ENCODE peak calls at places on chromosomes 3 and 15, in eight cellular contexts. One of them, this sample, is unnamed.

GRCh38 chr3:150925751-150926201 is 20.5 kb upstream of the MINDY4B start:
- DNase-seq in CD4-positive, alpha-beta T cell: peak
- DNase-seq in activated naive CD8-positive, alpha-beta T cell treated with anti-CD3 and anti-CD28 coated beads, Interleukin-2, amount 50 U/mL, for 24 hours: peak
- DNase-seq in HTR-8/SVneo: peak
- DNase-seq in neuronal stem cell: peak
- DNase-seq in Calu3: peak
- DNase-seq in memory B cell: peak
- DNase-seq in NCI-H510A treated with DMSO at 0.1 percent for 48 hours: peak
- DNase-seq in this sample: peak

GRCh38 chr3:82259994-82260393 is 498.5 kb upstream of the GBE1 start:
- DNase-seq in CD4-positive, alpha-beta T cell: no peak
- DNase-seq in HTR-8/SVneo: no peak
- DNase-seq in neuronal stem cell: no peak
- DNase-seq in activated naive CD8-positive, alpha-beta T cell treated with anti-CD3 and anti-CD28 coated beads, Interleukin-2, amount 50 U/mL, for 24 hours: no peak
- DNase-seq in Calu3: no peak
- DNase-seq in NCI-H510A treated with DMSO at 0.1 percent for 48 hours: no peak
- DNase-seq in memory B cell: no peak
- DNase-seq in this sample: no peak

GRCh38 chr15:71131601-71132357 is 16.5 kb downstream of the THSD4 start:
- DNase-seq in neuronal stem cell: no peak
- DNase-seq in NCI-H510A treated with DMSO at 0.1 percent for 48 hours: no peak
- DNase-seq in Calu3: no peak
- DNase-seq in memory B cell: no peak
- DNase-seq in HTR-8/SVneo: no peak
- DNase-seq in activated naive CD8-positive, alpha-beta T cell treated with anti-CD3 and anti-CD28 coated beads, Interleukin-2, amount 50 U/mL, for 24 hours: no peak
- DNase-seq in CD4-positive, alpha-beta T cell: no peak
- DNase-seq in this sample: no peak

GRCh38 chr3:14698601-14699244 is 23.8 kb downstream of the C3orf20 start:
- DNase-seq in NCI-H510A treated with DMSO at 0.1 percent for 48 hours: no peak
- DNase-seq in neuronal stem cell: no peak
- DNase-seq in HTR-8/SVneo: no peak
- DNase-seq in Calu3: no peak
- DNase-seq in activated naive CD8-positive, alpha-beta T cell treated with anti-CD3 and anti-CD28 coated beads, Interleukin-2, amount 50 U/mL, for 24 hours: no peak
- DNase-seq in memory B cell: no peak
- DNase-seq in CD4-positive, alpha-beta T cell: no peak
- DNase-seq in this sample: no peak

GRCh38 chr3:169769287-169770181 is at the start of gene ACTRT3:
- DNase-seq in memory B cell: peak
- DNase-seq in Calu3: peak
- DNase-seq in CD4-positive, alpha-beta T cell: peak
- DNase-seq in NCI-H510A treated with DMSO at 0.1 percent for 48 hours: peak
- DNase-seq in activated naive CD8-positive, alpha-beta T cell treated with anti-CD3 and anti-CD28 coated beads, Interleukin-2, amount 50 U/mL, for 24 hours: peak
- DNase-seq in neuronal stem cell: peak
- DNase-seq in HTR-8/SVneo: no peak
- DNase-seq in this sample: peak

GRCh38 chr3:73868688-73869315 is 244.1 kb upstream of the PDZRN3 start:
- DNase-seq in NCI-H510A treated with DMSO at 0.1 percent for 48 hours: peak
- DNase-seq in memory B cell: no peak
- DNase-seq in activated naive CD8-positive, alpha-beta T cell treated with anti-CD3 and anti-CD28 coated beads, Interleukin-2, amount 50 U/mL, for 24 hours: no peak
- DNase-seq in neuronal stem cell: peak
- DNase-seq in Calu3: peak
- DNase-seq in HTR-8/SVneo: peak
- DNase-seq in CD4-positive, alpha-beta T cell: no peak
- DNase-seq in this sample: peak

GRCh38 chr15:31128919-31129768 is 27.6 kb upstream of the TRPM1 start:
- DNase-seq in neuronal stem cell: peak
- DNase-seq in Calu3: peak
- DNase-seq in activated naive CD8-positive, alpha-beta T cell treated with anti-CD3 and anti-CD28 coated beads, Interleukin-2, amount 50 U/mL, for 24 hours: peak
- DNase-seq in HTR-8/SVneo: peak
- DNase-seq in CD4-positive, alpha-beta T cell: peak
- DNase-seq in NCI-H510A treated with DMSO at 0.1 percent for 48 hours: peak
- DNase-seq in memory B cell: peak
- DNase-seq in this sample: peak

GRCh38 chr15:74913041-74913440 is 6.4 kb upstream of the FAM219B start:
- DNase-seq in CD4-positive, alpha-beta T cell: no peak
- DNase-seq in activated naive CD8-positive, alpha-beta T cell treated with anti-CD3 and anti-CD28 coated beads, Interleukin-2, amount 50 U/mL, for 24 hours: no peak
- DNase-seq in neuronal stem cell: no peak
- DNase-seq in Calu3: no peak
- DNase-seq in NCI-H510A treated with DMSO at 0.1 percent for 48 hours: no peak
- DNase-seq in HTR-8/SVneo: no peak
- DNase-seq in memory B cell: no peak
- DNase-seq in this sample: no peak

GRCh38 chr3:5058463-5058862 is 63.6 kb upstream of the ARL8B start:
- DNase-seq in Calu3: no peak
- DNase-seq in NCI-H510A treated with DMSO at 0.1 percent for 48 hours: no peak
- DNase-seq in neuronal stem cell: no peak
- DNase-seq in CD4-positive, alpha-beta T cell: no peak
- DNase-seq in activated naive CD8-positive, alpha-beta T cell treated with anti-CD3 and anti-CD28 coated beads, Interleukin-2, amount 50 U/mL, for 24 hours: no peak
- DNase-seq in HTR-8/SVneo: no peak
- DNase-seq in memory B cell: no peak
- DNase-seq in this sample: no peak

GRCh38 chr3:69719292-69719691 is 20.0 kb upstream of the MITF start:
- DNase-seq in activated naive CD8-positive, alpha-beta T cell treated with anti-CD3 and anti-CD28 coated beads, Interleukin-2, amount 50 U/mL, for 24 hours: no peak
- DNase-seq in Calu3: no peak
- DNase-seq in memory B cell: no peak
- DNase-seq in NCI-H510A treated with DMSO at 0.1 percent for 48 hours: no peak
- DNase-seq in neuronal stem cell: no peak
- DNase-seq in HTR-8/SVneo: no peak
- DNase-seq in CD4-positive, alpha-beta T cell: no peak
- DNase-seq in this sample: no peak

GRCh38 chr15:69812881-69813280 is 284.8 kb downstream of the TLE3 start:
- DNase-seq in HTR-8/SVneo: no peak
- DNase-seq in CD4-positive, alpha-beta T cell: no peak
- DNase-seq in activated naive CD8-positive, alpha-beta T cell treated with anti-CD3 and anti-CD28 coated beads, Interleukin-2, amount 50 U/mL, for 24 hours: no peak
- DNase-seq in neuronal stem cell: no peak
- DNase-seq in Calu3: no peak
- DNase-seq in memory B cell: no peak
- DNase-seq in NCI-H510A treated with DMSO at 0.1 percent for 48 hours: no peak
- DNase-seq in this sample: no peak

GRCh38 chr3:149317072-149317471 is 16.4 kb downstream of the TM4SF18 start:
- DNase-seq in activated naive CD8-positive, alpha-beta T cell treated with anti-CD3 and anti-CD28 coated beads, Interleukin-2, amount 50 U/mL, for 24 hours: no peak
- DNase-seq in memory B cell: no peak
- DNase-seq in neuronal stem cell: no peak
- DNase-seq in NCI-H510A treated with DMSO at 0.1 percent for 48 hours: no peak
- DNase-seq in HTR-8/SVneo: no peak
- DNase-seq in Calu3: no peak
- DNase-seq in CD4-positive, alpha-beta T cell: no peak
- DNase-seq in this sample: no peak

GRCh38 chr3:58353722-58354553 is 21.2 kb downstream of the PXK start:
- DNase-seq in memory B cell: no peak
- DNase-seq in neuronal stem cell: no peak
- DNase-seq in activated naive CD8-positive, alpha-beta T cell treated with anti-CD3 and anti-CD28 coated beads, Interleukin-2, amount 50 U/mL, for 24 hours: no peak
- DNase-seq in CD4-positive, alpha-beta T cell: no peak
- DNase-seq in HTR-8/SVneo: no peak
- DNase-seq in Calu3: no peak
- DNase-seq in NCI-H510A treated with DMSO at 0.1 percent for 48 hours: no peak
- DNase-seq in this sample: no peak

GRCh38 chr15:62928242-62928995 is 114.1 kb upstream of the TPM1 start:
- DNase-seq in HTR-8/SVneo: peak
- DNase-seq in memory B cell: no peak
- DNase-seq in NCI-H510A treated with DMSO at 0.1 percent for 48 hours: no peak
- DNase-seq in Calu3: peak
- DNase-seq in CD4-positive, alpha-beta T cell: no peak
- DNase-seq in activated naive CD8-positive, alpha-beta T cell treated with anti-CD3 and anti-CD28 coated beads, Interleukin-2, amount 50 U/mL, for 24 hours: no peak
- DNase-seq in neuronal stem cell: no peak
- DNase-seq in this sample: no peak

GRCh38 chr3:175898194-175898593 is 1039.1 kb downstream of the NAALADL2 start:
- DNase-seq in HTR-8/SVneo: no peak
- DNase-seq in NCI-H510A treated with DMSO at 0.1 percent for 48 hours: no peak
- DNase-seq in activated naive CD8-positive, alpha-beta T cell treated with anti-CD3 and anti-CD28 coated beads, Interleukin-2, amount 50 U/mL, for 24 hours: no peak
- DNase-seq in neuronal stem cell: no peak
- DNase-seq in Calu3: no peak
- DNase-seq in memory B cell: no peak
- DNase-seq in CD4-positive, alpha-beta T cell: no peak
- DNase-seq in this sample: no peak

GRCh38 chr3:11391930-11392688 is 119.9 kb downstream of the ATG7 start:
- DNase-seq in CD4-positive, alpha-beta T cell: no peak
- DNase-seq in HTR-8/SVneo: peak
- DNase-seq in NCI-H510A treated with DMSO at 0.1 percent for 48 hours: no peak
- DNase-seq in memory B cell: no peak
- DNase-seq in Calu3: no peak
- DNase-seq in neuronal stem cell: no peak
- DNase-seq in activated naive CD8-positive, alpha-beta T cell treated with anti-CD3 and anti-CD28 coated beads, Interleukin-2, amount 50 U/mL, for 24 hours: no peak
- DNase-seq in this sample: no peak

GRCh38 chr3:130925628-130926027 is 31.7 kb downstream of the ATP2C1 start:
- DNase-seq in HTR-8/SVneo: no peak
- DNase-seq in Calu3: peak
- DNase-seq in memory B cell: no peak
- DNase-seq in neuronal stem cell: no peak
- DNase-seq in CD4-positive, alpha-beta T cell: no peak
- DNase-seq in activated naive CD8-positive, alpha-beta T cell treated with anti-CD3 and anti-CD28 coated beads, Interleukin-2, amount 50 U/mL, for 24 hours: peak
- DNase-seq in NCI-H510A treated with DMSO at 0.1 percent for 48 hours: no peak
- DNase-seq in this sample: no peak

GRCh38 chr15:35603298-35603697 is 57.3 kb upstream of the DPH6 start:
- DNase-seq in neuronal stem cell: no peak
- DNase-seq in Calu3: no peak
- DNase-seq in CD4-positive, alpha-beta T cell: no peak
- DNase-seq in activated naive CD8-positive, alpha-beta T cell treated with anti-CD3 and anti-CD28 coated beads, Interleukin-2, amount 50 U/mL, for 24 hours: no peak
- DNase-seq in NCI-H510A treated with DMSO at 0.1 percent for 48 hours: no peak
- DNase-seq in HTR-8/SVneo: no peak
- DNase-seq in memory B cell: no peak
- DNase-seq in this sample: no peak

GRCh38 chr15:25056484-25057429 is 102.0 kb downstream of the SNRPN start:
- DNase-seq in activated naive CD8-positive, alpha-beta T cell treated with anti-CD3 and anti-CD28 coated beads, Interleukin-2, amount 50 U/mL, for 24 hours: no peak
- DNase-seq in HTR-8/SVneo: no peak
- DNase-seq in NCI-H510A treated with DMSO at 0.1 percent for 48 hours: no peak
- DNase-seq in memory B cell: no peak
- DNase-seq in CD4-positive, alpha-beta T cell: no peak
- DNase-seq in neuronal stem cell: no peak
- DNase-seq in Calu3: no peak
- DNase-seq in this sample: no peak

GRCh38 chr3:148540266-148540665 is 157.4 kb upstream of the AGTR1 start:
- DNase-seq in Calu3: no peak
- DNase-seq in neuronal stem cell: no peak
- DNase-seq in memory B cell: no peak
- DNase-seq in CD4-positive, alpha-beta T cell: no peak
- DNase-seq in HTR-8/SVneo: no peak
- DNase-seq in NCI-H510A treated with DMSO at 0.1 percent for 48 hours: no peak
- DNase-seq in activated naive CD8-positive, alpha-beta T cell treated with anti-CD3 and anti-CD28 coated beads, Interleukin-2, amount 50 U/mL, for 24 hours: no peak
- DNase-seq in this sample: no peak

GRCh38 chr15:31261266-31262142 is 65.1 kb upstream of the KLF13 start:
- DNase-seq in CD4-positive, alpha-beta T cell: peak
- DNase-seq in neuronal stem cell: no peak
- DNase-seq in Calu3: no peak
- DNase-seq in HTR-8/SVneo: no peak
- DNase-seq in memory B cell: no peak
- DNase-seq in activated naive CD8-positive, alpha-beta T cell treated with anti-CD3 and anti-CD28 coated beads, Interleukin-2, amount 50 U/mL, for 24 hours: no peak
- DNase-seq in NCI-H510A treated with DMSO at 0.1 percent for 48 hours: no peak
- DNase-seq in this sample: no peak

GRCh38 chr15:92979011-92979701 is 79.0 kb downstream of the CHD2 start:
- DNase-seq in NCI-H510A treated with DMSO at 0.1 percent for 48 hours: no peak
- DNase-seq in neuronal stem cell: no peak
- DNase-seq in activated naive CD8-positive, alpha-beta T cell treated with anti-CD3 and anti-CD28 coated beads, Interleukin-2, amount 50 U/mL, for 24 hours: no peak
- DNase-seq in CD4-positive, alpha-beta T cell: no peak
- DNase-seq in Calu3: peak
- DNase-seq in memory B cell: no peak
- DNase-seq in HTR-8/SVneo: no peak
- DNase-seq in this sample: no peak

GRCh38 chr3:17398959-17399551 is 343.4 kb downstream of the TBC1D5 start:
- DNase-seq in HTR-8/SVneo: no peak
- DNase-seq in Calu3: no peak
- DNase-seq in CD4-positive, alpha-beta T cell: no peak
- DNase-seq in memory B cell: no peak
- DNase-seq in activated naive CD8-positive, alpha-beta T cell treated with anti-CD3 and anti-CD28 coated beads, Interleukin-2, amount 50 U/mL, for 24 hours: no peak
- DNase-seq in NCI-H510A treated with DMSO at 0.1 percent for 48 hours: no peak
- DNase-seq in neuronal stem cell: no peak
- DNase-seq in this sample: no peak

GRCh38 chr15:81163961-81164800 is 30.1 kb downstream of the CFAP161 start:
- DNase-seq in memory B cell: no peak
- DNase-seq in Calu3: peak
- DNase-seq in neuronal stem cell: no peak
- DNase-seq in activated naive CD8-positive, alpha-beta T cell treated with anti-CD3 and anti-CD28 coated beads, Interleukin-2, amount 50 U/mL, for 24 hours: no peak
- DNase-seq in HTR-8/SVneo: no peak
- DNase-seq in CD4-positive, alpha-beta T cell: no peak
- DNase-seq in NCI-H510A treated with DMSO at 0.1 percent for 48 hours: no peak
- DNase-seq in this sample: no peak

GRCh38 chr15:72474912-72475601 is 927 bp downstream of the ARIH1 start:
- DNase-seq in Calu3: peak
- DNase-seq in HTR-8/SVneo: peak
- DNase-seq in memory B cell: peak
- DNase-seq in neuronal stem cell: peak
- DNase-seq in CD4-positive, alpha-beta T cell: peak
- DNase-seq in NCI-H510A treated with DMSO at 0.1 percent for 48 hours: peak
- DNase-seq in activated naive CD8-positive, alpha-beta T cell treated with anti-CD3 and anti-CD28 coated beads, Interleukin-2, amount 50 U/mL, for 24 hours: peak
- DNase-seq in this sample: peak

GRCh38 chr3:138263104-138263503 is 66.5 kb downstream of the NME9 start:
- DNase-seq in NCI-H510A treated with DMSO at 0.1 percent for 48 hours: no peak
- DNase-seq in CD4-positive, alpha-beta T cell: no peak
- DNase-seq in Calu3: no peak
- DNase-seq in activated naive CD8-positive, alpha-beta T cell treated with anti-CD3 and anti-CD28 coated beads, Interleukin-2, amount 50 U/mL, for 24 hours: no peak
- DNase-seq in memory B cell: no peak
- DNase-seq in neuronal stem cell: no peak
- DNase-seq in HTR-8/SVneo: no peak
- DNase-seq in this sample: no peak

GRCh38 chr3:21562225-21562624 is 188.8 kb downstream of the ZNF385D start:
- DNase-seq in neuronal stem cell: no peak
- DNase-seq in HTR-8/SVneo: no peak
- DNase-seq in NCI-H510A treated with DMSO at 0.1 percent for 48 hours: no peak
- DNase-seq in activated naive CD8-positive, alpha-beta T cell treated with anti-CD3 and anti-CD28 coated beads, Interleukin-2, amount 50 U/mL, for 24 hours: no peak
- DNase-seq in memory B cell: no peak
- DNase-seq in CD4-positive, alpha-beta T cell: no peak
- DNase-seq in Calu3: no peak
- DNase-seq in this sample: no peak

GRCh38 chr3:123476967-123477750 is 28.3 kb upstream of the ADCY5 start:
- DNase-seq in CD4-positive, alpha-beta T cell: no peak
- DNase-seq in neuronal stem cell: no peak
- DNase-seq in memory B cell: no peak
- DNase-seq in activated naive CD8-positive, alpha-beta T cell treated with anti-CD3 and anti-CD28 coated beads, Interleukin-2, amount 50 U/mL, for 24 hours: no peak
- DNase-seq in Calu3: no peak
- DNase-seq in NCI-H510A treated with DMSO at 0.1 percent for 48 hours: peak
- DNase-seq in HTR-8/SVneo: no peak
- DNase-seq in this sample: no peak

GRCh38 chr3:9435320-9435719 is 37.9 kb downstream of the SETD5 start:
- DNase-seq in Calu3: no peak
- DNase-seq in CD4-positive, alpha-beta T cell: no peak
- DNase-seq in HTR-8/SVneo: no peak
- DNase-seq in NCI-H510A treated with DMSO at 0.1 percent for 48 hours: no peak
- DNase-seq in memory B cell: no peak
- DNase-seq in activated naive CD8-positive, alpha-beta T cell treated with anti-CD3 and anti-CD28 coated beads, Interleukin-2, amount 50 U/mL, for 24 hours: no peak
- DNase-seq in neuronal stem cell: no peak
- DNase-seq in this sample: no peak

GRCh38 chr3:99795573-99795972 is 22.1 kb upstream of the CMSS1 start:
- DNase-seq in Calu3: no peak
- DNase-seq in neuronal stem cell: no peak
- DNase-seq in activated naive CD8-positive, alpha-beta T cell treated with anti-CD3 and anti-CD28 coated beads, Interleukin-2, amount 50 U/mL, for 24 hours: no peak
- DNase-seq in memory B cell: no peak
- DNase-seq in CD4-positive, alpha-beta T cell: no peak
- DNase-seq in HTR-8/SVneo: no peak
- DNase-seq in NCI-H510A treated with DMSO at 0.1 percent for 48 hours: no peak
- DNase-seq in this sample: no peak

GRCh38 chr3:41600616-41601015 is 361.3 kb downstream of the ULK4 start:
- DNase-seq in CD4-positive, alpha-beta T cell: no peak
- DNase-seq in activated naive CD8-positive, alpha-beta T cell treated with anti-CD3 and anti-CD28 coated beads, Interleukin-2, amount 50 U/mL, for 24 hours: no peak
- DNase-seq in NCI-H510A treated with DMSO at 0.1 percent for 48 hours: no peak
- DNase-seq in memory B cell: no peak
- DNase-seq in HTR-8/SVneo: no peak
- DNase-seq in Calu3: no peak
- DNase-seq in neuronal stem cell: no peak
- DNase-seq in this sample: no peak

GRCh38 chr3:132347095-132347494 is 29.9 kb downstream of the ACP3 start:
- DNase-seq in neuronal stem cell: no peak
- DNase-seq in activated naive CD8-positive, alpha-beta T cell treated with anti-CD3 and anti-CD28 coated beads, Interleukin-2, amount 50 U/mL, for 24 hours: no peak
- DNase-seq in Calu3: no peak
- DNase-seq in HTR-8/SVneo: no peak
- DNase-seq in NCI-H510A treated with DMSO at 0.1 percent for 48 hours: no peak
- DNase-seq in CD4-positive, alpha-beta T cell: no peak
- DNase-seq in memory B cell: no peak
- DNase-seq in this sample: peak

GRCh38 chr3:52982839-52983238 is 63.0 kb downstream of the SFMBT1 start:
- DNase-seq in Calu3: no peak
- DNase-seq in neuronal stem cell: no peak
- DNase-seq in memory B cell: no peak
- DNase-seq in HTR-8/SVneo: no peak
- DNase-seq in activated naive CD8-positive, alpha-beta T cell treated with anti-CD3 and anti-CD28 coated beads, Interleukin-2, amount 50 U/mL, for 24 hours: no peak
- DNase-seq in CD4-positive, alpha-beta T cell: no peak
- DNase-seq in NCI-H510A treated with DMSO at 0.1 percent for 48 hours: no peak
- DNase-seq in this sample: no peak